ENCODE peak calls at places on chromosomes 11 and 22, in four cellular contexts. One of them, this sample, is unnamed.

GRCh38 chr11:96067160-96067559 is 143.3 kb upstream of the MTMR2 start:
- DNase-seq in GM12878: no peak
- DNase-seq in SK-N-SH: no peak
- DNase-seq in K562: no peak
- DNase-seq in this sample: no peak

GRCh38 chr11:86577663-86578636 is 94.5 kb downstream of the ME3 start:
- DNase-seq in K562: no peak
- DNase-seq in SK-N-SH: no peak
- DNase-seq in GM12878: no peak
- DNase-seq in this sample: peak

GRCh38 chr11:80720295-80720694 is 1279.5 kb upstream of the TENM4 start:
- DNase-seq in SK-N-SH: no peak
- DNase-seq in GM12878: no peak
- DNase-seq in K562: no peak
- DNase-seq in this sample: no peak

GRCh38 chr22:35630387-35630793 is 13.3 kb upstream of the MB start:
- DNase-seq in GM12878: no peak
- DNase-seq in SK-N-SH: no peak
- DNase-seq in K562: no peak
- DNase-seq in this sample: no peak

GRCh38 chr11:130645164-130645859 is 196.9 kb downstream of the ADAMTS15 start:
- DNase-seq in K562: no peak
- DNase-seq in GM12878: no peak
- DNase-seq in SK-N-SH: no peak
- DNase-seq in this sample: no peak

GRCh38 chr11:13120691-13121090 is 111.6 kb downstream of the RASSF10 start:
- DNase-seq in SK-N-SH: no peak
- DNase-seq in GM12878: no peak
- DNase-seq in K562: no peak
- DNase-seq in this sample: no peak

GRCh38 chr11:66680966-66681645 is 3.4 kb upstream of the RBM4B start:
- DNase-seq in SK-N-SH: no peak
- DNase-seq in K562: no peak
- DNase-seq in GM12878: no peak
- DNase-seq in this sample: no peak

GRCh38 chr11:45906096-45906682 is 882 bp downstream of the FREY1 start:
- DNase-seq in GM12878: no peak
- DNase-seq in SK-N-SH: no peak
- DNase-seq in K562: peak
- DNase-seq in this sample: no peak

GRCh38 chr11:102456381-102456780 is 3.8 kb upstream of the TMEM123 start:
- DNase-seq in SK-N-SH: no peak
- DNase-seq in K562: no peak
- DNase-seq in GM12878: no peak
- DNase-seq in this sample: peak

GRCh38 chr11:118290923-118291322 is 13.6 kb upstream of the CD3E start:
- DNase-seq in SK-N-SH: no peak
- DNase-seq in GM12878: no peak
- DNase-seq in K562: no peak
- DNase-seq in this sample: peak

GRCh38 chr11:96134622-96135021 is 208.4 kb downstream of the MAML2 start:
- DNase-seq in SK-N-SH: no peak
- DNase-seq in GM12878: no peak
- DNase-seq in K562: no peak
- DNase-seq in this sample: no peak

GRCh38 chr22:25833091-25833490 is 91.1 kb downstream of the MYO18B start:
- DNase-seq in K562: no peak
- DNase-seq in SK-N-SH: no peak
- DNase-seq in GM12878: no peak
- DNase-seq in this sample: no peak

GRCh38 chr22:31947296-31947695 is 3.0 kb downstream of the YWHAH start:
- DNase-seq in GM12878: no peak
- DNase-seq in SK-N-SH: no peak
- DNase-seq in K562: no peak
- DNase-seq in this sample: peak

GRCh38 chr22:30877662-30878515 is 90.7 kb downstream of the MORC2 start:
- DNase-seq in SK-N-SH: peak
- DNase-seq in K562: no peak
- DNase-seq in GM12878: no peak
- DNase-seq in this sample: no peak

GRCh38 chr11:115678942-115679341 is 174.7 kb upstream of the CADM1 start:
- DNase-seq in SK-N-SH: no peak
- DNase-seq in GM12878: no peak
- DNase-seq in K562: no peak
- DNase-seq in this sample: peak

GRCh38 chr11:65887723-65888162 is 528 bp downstream of the FIBP start:
- DNase-seq in GM12878: no peak
- DNase-seq in SK-N-SH: no peak
- DNase-seq in K562: no peak
- DNase-seq in this sample: no peak

GRCh38 chr11:70298243-70298915 is 27.9 kb downstream of the PPFIA1 start:
- DNase-seq in GM12878: no peak
- DNase-seq in K562: no peak
- DNase-seq in SK-N-SH: no peak
- DNase-seq in this sample: no peak

GRCh38 chr11:123487157-123487744 is 57.2 kb downstream of the GRAMD1B start:
- DNase-seq in GM12878: no peak
- DNase-seq in K562: no peak
- DNase-seq in SK-N-SH: no peak
- DNase-seq in this sample: no peak

GRCh38 chr22:37449281-37449680 is 22.0 kb upstream of the ELFN2 start:
- DNase-seq in GM12878: no peak
- DNase-seq in SK-N-SH: no peak
- DNase-seq in K562: no peak
- DNase-seq in this sample: no peak

GRCh38 chr11:112113539-112114457 is 27.1 kb downstream of the SDHD start:
- DNase-seq in GM12878: no peak
- DNase-seq in K562: peak
- DNase-seq in SK-N-SH: peak
- DNase-seq in this sample: peak

GRCh38 chr11:46491661-46492331 is 100.2 kb upstream of the CHRM4 start:
- DNase-seq in K562: no peak
- DNase-seq in GM12878: no peak
- DNase-seq in SK-N-SH: no peak
- DNase-seq in this sample: no peak

GRCh38 chr22:35496768-35497312 is 43.8 kb upstream of the RASD2 start:
- DNase-seq in SK-N-SH: no peak
- DNase-seq in K562: no peak
- DNase-seq in GM12878: no peak
- DNase-seq in this sample: no peak

GRCh38 chr11:118892515-118892914 is 8.8 kb downstream of the CXCR5 start:
- DNase-seq in SK-N-SH: no peak
- DNase-seq in GM12878: no peak
- DNase-seq in K562: no peak
- DNase-seq in this sample: no peak

GRCh38 chr11:2251138-2251537 is 19.2 kb downstream of the ASCL2 start:
- DNase-seq in SK-N-SH: no peak
- DNase-seq in GM12878: no peak
- DNase-seq in K562: peak
- DNase-seq in this sample: no peak

GRCh38 chr22:43428005-43428485 is 16.2 kb downstream of the MPPED1 start:
- DNase-seq in GM12878: no peak
- DNase-seq in K562: no peak
- DNase-seq in SK-N-SH: no peak
- DNase-seq in this sample: no peak

GRCh38 chr22:20526305-20526627 is 18.9 kb downstream of the MED15 start:
- DNase-seq in K562: no peak
- DNase-seq in GM12878: no peak
- DNase-seq in SK-N-SH: no peak
- DNase-seq in this sample: no peak

GRCh38 chr11:48001438-48002021 is 21.2 kb downstream of the PTPRJ start:
- DNase-seq in K562: no peak
- DNase-seq in SK-N-SH: no peak
- DNase-seq in GM12878: no peak
- DNase-seq in this sample: no peak

GRCh38 chr22:44381761-44382454 is 69.2 kb upstream of the SHISAL1 start:
- DNase-seq in GM12878: no peak
- DNase-seq in K562: no peak
- DNase-seq in SK-N-SH: no peak
- DNase-seq in this sample: no peak

GRCh38 chr11:83046626-83047172 is 25.0 kb downstream of the RAB30 start:
- DNase-seq in SK-N-SH: no peak
- DNase-seq in GM12878: no peak
- DNase-seq in K562: no peak
- DNase-seq in this sample: no peak

GRCh38 chr11:36729765-36730164 is 131.7 kb upstream of the RAG2 start:
- DNase-seq in K562: no peak
- DNase-seq in SK-N-SH: no peak
- DNase-seq in GM12878: no peak
- DNase-seq in this sample: no peak

GRCh38 chr22:42434748-42435425 is 2.7 kb upstream of the NFAM1 start:
- DNase-seq in SK-N-SH: no peak
- DNase-seq in K562: no peak
- DNase-seq in GM12878: no peak
- DNase-seq in this sample: no peak

GRCh38 chr11:64387916-64388315 is 29.0 kb downstream of the RPS6KA4 start:
- DNase-seq in K562: no peak
- DNase-seq in SK-N-SH: no peak
- DNase-seq in GM12878: no peak
- DNase-seq in this sample: no peak

GRCh38 chr11:85472953-85473352 is 154.2 kb downstream of the DLG2 start:
- DNase-seq in SK-N-SH: no peak
- DNase-seq in K562: no peak
- DNase-seq in GM12878: no peak
- DNase-seq in this sample: no peak

GRCh38 chr11:95304777-95305176 is 73.8 kb upstream of the SESN3 start:
- DNase-seq in SK-N-SH: no peak
- DNase-seq in GM12878: no peak
- DNase-seq in K562: no peak
- DNase-seq in this sample: no peak

GRCh38 chr22:37764622-37765021 is 43.1 kb upstream of the GCAT start:
- DNase-seq in K562: no peak
- DNase-seq in GM12878: no peak
- DNase-seq in SK-N-SH: no peak
- DNase-seq in this sample: no peak

GRCh38 chr22:44392446-44392921 is 79.7 kb upstream of the SHISAL1 start:
- DNase-seq in SK-N-SH: no peak
- DNase-seq in GM12878: no peak
- DNase-seq in K562: no peak
- DNase-seq in this sample: no peak

GRCh38 chr11:3950996-3951662 is 95.7 kb downstream of the STIM1 start:
- DNase-seq in K562: no peak
- DNase-seq in SK-N-SH: no peak
- DNase-seq in GM12878: no peak
- DNase-seq in this sample: peak

GRCh38 chr11:111476961-111477360 is 35.2 kb downstream of the BTG4 start:
- DNase-seq in SK-N-SH: no peak
- DNase-seq in K562: no peak
- DNase-seq in GM12878: no peak
- DNase-seq in this sample: no peak

GRCh38 chr22:17792289-17792688 is 18.0 kb upstream of the BID start:
- DNase-seq in GM12878: no peak
- DNase-seq in SK-N-SH: no peak
- DNase-seq in K562: peak
- DNase-seq in this sample: no peak
- TF ChIP-seq CHD2 in GM12878: no peak
- TF ChIP-seq CHD2 in SK-N-SH: no peak
- TF ChIP-seq CHD2 in K562: no peak
- TF ChIP-seq CHD2 in this sample: no peak

DNA sequence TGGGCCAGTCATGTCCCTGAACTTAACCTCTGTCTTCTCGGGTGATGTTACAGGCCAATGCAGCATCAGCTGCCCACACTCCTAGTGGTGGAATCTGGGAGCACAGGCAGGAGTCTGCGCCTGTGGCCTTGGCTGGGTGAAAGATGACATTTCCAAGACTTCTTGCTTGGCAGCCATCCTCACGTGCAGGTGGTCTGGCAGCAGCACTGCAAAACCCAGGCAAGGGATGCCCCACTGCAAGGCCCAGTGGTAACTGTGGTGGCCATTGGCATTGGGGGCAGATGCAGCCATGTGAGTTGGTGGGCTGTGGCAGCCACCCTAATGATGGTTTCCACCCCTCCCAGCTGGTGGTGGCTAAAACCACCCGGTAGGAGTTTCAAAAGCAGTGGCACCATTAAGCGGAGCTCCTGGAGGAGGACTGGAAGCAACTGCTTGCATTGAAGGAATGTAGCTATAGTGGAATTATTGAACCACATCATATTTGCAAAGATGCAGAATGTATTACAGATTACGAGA is 120.5 kb upstream of the TOP3B start:
- DNase-seq in GM12878: no peak
- DNase-seq in K562: peak
- DNase-seq in SK-N-SH: peak
- DNase-seq in this sample: no peak
- TF ChIP-seq FOXM1 in GM12878: no peak
- TF ChIP-seq FOXM1 in K562: no peak
- TF ChIP-seq FOXM1 in SK-N-SH: no peak
- TF ChIP-seq FOXM1 in this sample: no peak

GRCh38 chr11:34275486-34275885 is 82.3 kb downstream of the ABTB2 start:
- DNase-seq in GM12878: no peak
- DNase-seq in SK-N-SH: no peak
- DNase-seq in K562: no peak
- DNase-seq in this sample: no peak

GRCh38 chr11:34277166-34277565 is 80.6 kb downstream of the ABTB2 start:
- DNase-seq in K562: no peak
- DNase-seq in SK-N-SH: no peak
- DNase-seq in GM12878: no peak
- DNase-seq in this sample: no peak

GRCh38 chr11:34276465-34276864 is 81.3 kb downstream of the ABTB2 start:
- DNase-seq in GM12878: no peak
- DNase-seq in SK-N-SH: no peak
- DNase-seq in K562: no peak
- DNase-seq in this sample: no peak

GRCh38 chr11:34271727-34272126 is 86.1 kb downstream of the ABTB2 start:
- DNase-seq in GM12878: no peak
- DNase-seq in SK-N-SH: no peak
- DNase-seq in K562: no peak
- DNase-seq in this sample: no peak

GRCh38 chr11:34274712-34275398 is 83.0 kb downstream of the ABTB2 start:
- DNase-seq in K562: no peak
- DNase-seq in SK-N-SH: peak
- DNase-seq in GM12878: no peak
- DNase-seq in this sample: no peak
- TF ChIP-seq CHD2 in K562: no peak
- TF ChIP-seq CHD2 in SK-N-SH: no peak
- TF ChIP-seq CHD2 in GM12878: no peak
- TF ChIP-seq CHD2 in this sample: no peak

DNA sequence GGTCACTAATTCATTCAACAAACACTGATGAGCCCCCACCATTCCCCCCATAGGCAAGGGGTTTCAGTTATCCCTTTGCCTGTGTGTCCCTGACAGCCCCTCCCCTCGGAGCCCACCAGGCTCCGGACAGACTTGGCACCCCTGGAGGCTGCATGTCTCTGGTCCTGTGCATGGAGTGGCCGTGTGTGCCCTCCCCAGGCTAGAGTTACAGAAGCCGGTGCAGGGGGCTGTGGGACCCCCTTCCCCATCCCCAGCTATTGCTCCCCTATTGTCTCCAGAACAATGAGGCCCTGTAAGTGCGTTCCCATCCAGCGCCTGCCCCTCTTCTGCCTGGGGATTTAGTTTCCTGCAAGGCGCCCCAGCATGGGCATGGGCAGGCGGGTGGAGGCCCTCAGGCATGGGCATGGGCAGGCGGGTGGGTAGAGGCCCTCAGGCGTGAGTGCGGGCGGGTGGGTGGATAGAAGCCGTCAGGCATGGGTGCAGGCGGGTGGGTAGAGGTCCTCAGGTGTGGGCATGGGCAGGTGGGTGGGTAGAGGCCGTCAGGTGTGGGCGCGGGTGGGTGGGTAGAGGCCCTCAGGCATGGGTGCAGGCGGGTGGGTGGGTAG is 1.5 kb downstream of the MUC2 start:
- DNase-seq in GM12878: no peak
- DNase-seq in K562: no peak
- DNase-seq in SK-N-SH: no peak
- DNase-seq in this sample: no peak
- TF ChIP-seq FOXM1 in GM12878: no peak
- TF ChIP-seq FOXM1 in K562: no peak
- TF ChIP-seq FOXM1 in SK-N-SH: no peak
- TF ChIP-seq FOXM1 in this sample: no peak

This sample was measured in HepG2.